ENCODE peak calls at places on chromosome 15, in nine cellular contexts. U, D, S, B, V, G, E, I and M are unnamed samples.

GRCh38 chr15:31268108-31268501 is 58.5 kb upstream of the KLF13 start:
- DNase-seq in U (no peak), D (no peak), S (no peak), B (no peak), V (no peak), G (no peak), E (no peak), I (no peak), M (no peak)

GRCh38 chr15:69117431-69117841 is 43.0 kb upstream of the GLCE start:
- DNase-seq in U (no peak), D (no peak), S (no peak), B (no peak), V (no peak), G (no peak), E (no peak), I (no peak), M (no peak)

GRCh38 chr15:84747423-84748273 is 744 bp upstream of the ZNF592 start:
- DNase-seq in U (peak), D (peak), S (peak), B (no peak), V (peak), G (peak), E (peak), I (no peak), M (peak)

GRCh38 chr15:72732554-72732953 is 46.5 kb downstream of the BBS4 start:
- DNase-seq in U (no peak), D (no peak), S (no peak), B (no peak), V (no peak), G (no peak), E (no peak), I (no peak), M (no peak)

GRCh38 chr15:71328453-71328852 is 213.2 kb downstream of the THSD4 start:
- DNase-seq in U (no peak), D (peak), S (no peak), B (no peak), V (no peak), G (no peak), E (no peak), I (no peak), M (no peak)

GRCh38 chr15:63015618-63016017 is 26.9 kb upstream of the TPM1 start:
- DNase-seq in U (no peak), D (peak), S (no peak), B (no peak), V (peak), G (no peak), E (peak), I (peak), M (peak)

GRCh38 chr15:22839046-22839705 is 710 bp downstream of the NIPA2 start:
- DNase-seq in U (no peak), D (no peak), S (no peak), B (no peak), V (peak), G (no peak), E (no peak), I (peak), M (no peak)

GRCh38 chr15:59274126-59274970 is 67.7 kb downstream of the LDHAL6B start:
- DNase-seq in U (no peak), D (peak), S (no peak), B (no peak), V (peak), G (no peak), E (no peak), I (no peak), M (peak)

GRCh38 chr15:68463996-68464395 is 32.0 kb upstream of the ITGA11 start:
- DNase-seq in U (no peak), D (no peak), S (no peak), B (no peak), V (no peak), G (no peak), E (no peak), I (no peak), M (no peak)

GRCh38 chr15:55257014-55257670 is 32.5 kb downstream of the RAB27A start:
- DNase-seq in U (no peak), D (no peak), S (no peak), B (no peak), V (no peak), G (no peak), E (no peak), I (no peak), M (no peak)

GRCh38 chr15:78319588-78319987 is 20.2 kb upstream of the SKIC8 start:
- DNase-seq in U (no peak), D (no peak), S (no peak), B (no peak), V (no peak), G (no peak), E (no peak), I (no peak), M (no peak)

GRCh38 chr15:60591491-60592385 is 112.8 kb upstream of the ICE2 start:
- DNase-seq in U (no peak), D (peak), S (peak), B (no peak), V (peak), G (no peak), E (peak), I (no peak), M (peak)

GRCh38 chr15:60525640-60526039 is 46.7 kb upstream of the ICE2 start:
- DNase-seq in U (no peak), D (no peak), S (no peak), B (no peak), V (no peak), G (no peak), E (no peak), I (no peak), M (no peak)

GRCh38 chr15:40929730-40930429 is 740 bp downstream of the DLL4 start:
- DNase-seq in U (no peak), D (peak), S (peak), B (no peak), V (peak), G (no peak), E (peak), I (no peak), M (peak)

GRCh38 chr15:85006201-85006600 is 24.5 kb downstream of the PDE8A start:
- DNase-seq in U (no peak), D (no peak), S (no peak), B (no peak), V (no peak), G (no peak), E (no peak), I (no peak), M (no peak)

GRCh38 chr15:52080031-52080430 is 32.5 kb downstream of the BCL2L10 start:
- DNase-seq in U (no peak), D (no peak), S (no peak), B (no peak), V (no peak), G (no peak), E (no peak), I (no peak), M (peak)

GRCh38 chr15:84766461-84767005 is 18.1 kb downstream of the ZNF592 start:
- DNase-seq in U (no peak), D (no peak), S (no peak), B (no peak), V (no peak), G (no peak), E (no peak), I (no peak), M (no peak)

GRCh38 chr15:62440310-62440709 is 275.2 kb upstream of the C2CD4B start:
- DNase-seq in U (no peak), D (no peak), S (no peak), B (no peak), V (no peak), G (no peak), E (no peak), I (no peak), M (no peak)

GRCh38 chr15:91973481-91973880 is 120.0 kb downstream of the SLCO3A1 start:
- DNase-seq in U (no peak), D (no peak), S (no peak), B (no peak), V (no peak), G (no peak), E (no peak), I (no peak), M (peak)

GRCh38 chr15:74648051-74648622 is 32.5 kb downstream of the CLK3 start:
- DNase-seq in U (no peak), D (no peak), S (no peak), B (no peak), V (no peak), G (no peak), E (no peak), I (no peak), M (no peak)

GRCh38 chr15:73624530-73624929 is 8.7 kb downstream of the NPTN start:
- DNase-seq in U (no peak), D (no peak), S (no peak), B (no peak), V (no peak), G (no peak), E (no peak), I (no peak), M (no peak)